ENCODE peak calls at places on chromosomes 6 and 20, in seven cellular contexts. One of them, this sample, is unnamed. For H3K36me3, the result is how much of the 10 kb centered on the place peaks cover.

GRCh38 chr6:25963426-25964123 is 973 bp downstream of the TRIM38 start:
- DNase-seq in H7: peak
- DNase-seq in SJSA1: peak
- DNase-seq in brain microvascular endothelial cell: no peak
- DNase-seq in IMR-90: peak
- DNase-seq in psoas muscle: no peak
- DNase-seq in endodermal cell: peak
- DNase-seq in this sample: no peak

GRCh38 chr6:95648636-95649035 is 71.3 kb downstream of the MANEA start:
- DNase-seq in H7: no peak
- DNase-seq in SJSA1: no peak
- DNase-seq in brain microvascular endothelial cell: no peak
- DNase-seq in IMR-90: no peak
- DNase-seq in psoas muscle: no peak
- DNase-seq in endodermal cell: no peak
- DNase-seq in this sample: no peak

GRCh38 chr6:130075879-130076278 is 57.5 kb downstream of the L3MBTL3 start:
- DNase-seq in H7: no peak
- DNase-seq in SJSA1: no peak
- DNase-seq in brain microvascular endothelial cell: no peak
- DNase-seq in IMR-90: peak
- DNase-seq in psoas muscle: no peak
- DNase-seq in endodermal cell: no peak
- DNase-seq in this sample: no peak

GRCh38 chr6:149919834-149920225 is 3.1 kb downstream of the RAET1G start:
- DNase-seq in H7: no peak
- DNase-seq in SJSA1: no peak
- DNase-seq in brain microvascular endothelial cell: no peak
- DNase-seq in IMR-90: no peak
- DNase-seq in psoas muscle: peak
- DNase-seq in endodermal cell: no peak
- DNase-seq in this sample: no peak

GRCh38 chr6:73513496-73513854 is 7.4 kb downstream of the EEF1A1 start:
- DNase-seq in H7: no peak
- DNase-seq in SJSA1: peak
- DNase-seq in brain microvascular endothelial cell: no peak
- DNase-seq in IMR-90: peak
- DNase-seq in psoas muscle: no peak
- DNase-seq in endodermal cell: no peak
- DNase-seq in this sample: no peak

GRCh38 chr20:19885981-19886665 is 128.1 kb downstream of the RIN2 start:
- DNase-seq in H7: no peak
- DNase-seq in SJSA1: peak
- DNase-seq in brain microvascular endothelial cell: peak
- DNase-seq in IMR-90: peak
- DNase-seq in psoas muscle: peak
- DNase-seq in endodermal cell: peak
- DNase-seq in this sample: no peak

GRCh38 chr6:36989264-36989663 is 3.3 kb upstream of the MTCH1 start:
- DNase-seq in H7: no peak
- DNase-seq in SJSA1: no peak
- DNase-seq in brain microvascular endothelial cell: no peak
- DNase-seq in IMR-90: no peak
- DNase-seq in psoas muscle: no peak
- DNase-seq in endodermal cell: no peak
- DNase-seq in this sample: no peak

GRCh38 chr6:149130093-149130872 is 187.2 kb upstream of the TAB2 start:
- DNase-seq in H7: no peak
- DNase-seq in SJSA1: no peak
- DNase-seq in brain microvascular endothelial cell: no peak
- DNase-seq in IMR-90: peak
- DNase-seq in psoas muscle: no peak
- DNase-seq in endodermal cell: no peak
- DNase-seq in this sample: no peak

GRCh38 chr6:148128014-148128730 is 214.5 kb upstream of the SASH1 start:
- DNase-seq in H7: no peak
- DNase-seq in SJSA1: no peak
- DNase-seq in brain microvascular endothelial cell: no peak
- DNase-seq in IMR-90: no peak
- DNase-seq in psoas muscle: no peak
- DNase-seq in endodermal cell: no peak
- DNase-seq in this sample: no peak

GRCh38 chr20:24472426-24472825 is 3.0 kb downstream of the SYNDIG1 start:
- DNase-seq in H7: no peak
- DNase-seq in SJSA1: no peak
- DNase-seq in brain microvascular endothelial cell: no peak
- DNase-seq in IMR-90: no peak
- DNase-seq in psoas muscle: no peak
- DNase-seq in endodermal cell: no peak
- DNase-seq in this sample: no peak

GRCh38 chr6:312704-313485 is 20.6 kb downstream of the DUSP22 start:
- DNase-seq in H7: no peak
- DNase-seq in SJSA1: no peak
- DNase-seq in brain microvascular endothelial cell: no peak
- DNase-seq in IMR-90: no peak
- DNase-seq in psoas muscle: no peak
- DNase-seq in endodermal cell: no peak
- DNase-seq in this sample: no peak

GRCh38 chr20:1934162-1934561 is 39.0 kb downstream of the SIRPA start:
- DNase-seq in H7: no peak
- DNase-seq in SJSA1: no peak
- DNase-seq in brain microvascular endothelial cell: no peak
- DNase-seq in IMR-90: peak
- DNase-seq in psoas muscle: no peak
- DNase-seq in endodermal cell: no peak
- DNase-seq in this sample: no peak

GRCh38 chr6:84825461-84825860 is 61.1 kb upstream of the TBX18 start:
- DNase-seq in H7: no peak
- DNase-seq in SJSA1: peak
- DNase-seq in brain microvascular endothelial cell: peak
- DNase-seq in IMR-90: no peak
- DNase-seq in psoas muscle: no peak
- DNase-seq in endodermal cell: no peak
- DNase-seq in this sample: no peak

GRCh38 chr6:32666420-32667300 is at the start of gene HLA-DQB1:
- DNase-seq in H7: peak
- DNase-seq in SJSA1: no peak
- DNase-seq in brain microvascular endothelial cell: no peak
- DNase-seq in IMR-90: no peak
- DNase-seq in psoas muscle: no peak
- DNase-seq in endodermal cell: peak
- DNase-seq in this sample: no peak

GRCh38 chr20:6696001-6696400 is 71.5 kb upstream of the BMP2 start:
- DNase-seq in H7: no peak
- DNase-seq in SJSA1: no peak
- DNase-seq in brain microvascular endothelial cell: no peak
- DNase-seq in IMR-90: no peak
- DNase-seq in psoas muscle: no peak
- DNase-seq in endodermal cell: no peak
- DNase-seq in this sample: no peak

GRCh38 chr6:41901882-41902519 is 6.8 kb upstream of the USP49 start:
- DNase-seq in H7: peak
- DNase-seq in SJSA1: no peak
- DNase-seq in brain microvascular endothelial cell: no peak
- DNase-seq in IMR-90: peak
- DNase-seq in psoas muscle: no peak
- DNase-seq in endodermal cell: peak
- DNase-seq in this sample: no peak

GRCh38 chr6:113997106-113997505 is 26.2 kb upstream of the HDAC2 start:
- DNase-seq in H7: no peak
- DNase-seq in SJSA1: peak
- DNase-seq in brain microvascular endothelial cell: peak
- DNase-seq in IMR-90: peak
- DNase-seq in psoas muscle: no peak
- DNase-seq in endodermal cell: no peak
- DNase-seq in this sample: peak

GRCh38 chr6:122730775-122731386 is 48.6 kb upstream of the FABP7 start:
- DNase-seq in H7: no peak
- DNase-seq in SJSA1: peak
- DNase-seq in brain microvascular endothelial cell: peak
- DNase-seq in IMR-90: peak
- DNase-seq in psoas muscle: no peak
- DNase-seq in endodermal cell: no peak
- DNase-seq in this sample: no peak

GRCh38 chr6:106829451-106829850 is 145.1 kb downstream of the CD24 start:
- DNase-seq in H7: no peak
- DNase-seq in SJSA1: no peak
- DNase-seq in brain microvascular endothelial cell: no peak
- DNase-seq in IMR-90: no peak
- DNase-seq in psoas muscle: no peak
- DNase-seq in endodermal cell: no peak
- DNase-seq in this sample: no peak

GRCh38 chr6:356828-357251 is 34.7 kb upstream of the IRF4 start:
- DNase-seq in H7: peak
- DNase-seq in SJSA1: no peak
- DNase-seq in brain microvascular endothelial cell: no peak
- DNase-seq in IMR-90: no peak
- DNase-seq in psoas muscle: no peak
- DNase-seq in endodermal cell: no peak
- DNase-seq in this sample: no peak

DNA sequence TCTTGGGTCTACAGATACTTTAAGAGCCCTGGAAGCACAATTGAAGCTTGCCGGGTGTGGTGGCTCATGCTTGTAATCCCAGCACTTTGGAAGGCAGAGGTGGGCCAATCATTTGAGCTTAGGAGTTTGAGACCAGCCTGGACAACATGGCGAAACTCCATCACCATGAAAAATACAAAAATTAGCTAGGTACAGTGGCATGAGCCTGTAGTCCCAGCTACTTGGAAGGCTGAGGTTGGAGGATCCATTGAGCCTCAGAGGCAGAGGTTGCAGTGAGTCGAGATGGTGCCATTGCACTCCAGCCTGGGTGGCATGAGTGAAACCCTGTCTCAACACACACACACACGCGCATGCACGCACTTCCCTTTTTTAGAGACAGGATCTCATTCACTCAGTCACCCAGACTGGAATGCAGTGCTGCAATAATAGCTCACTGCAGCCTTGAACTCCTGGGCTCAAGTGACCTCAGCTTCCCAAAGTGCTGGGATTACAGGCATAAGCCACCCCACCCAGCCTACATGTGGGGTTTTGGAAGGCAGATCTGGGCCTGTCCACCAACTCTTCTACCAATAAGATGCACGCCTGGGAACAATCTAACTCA is 182.5 kb upstream of the JARID2 start:
- DNase-seq in H7: no peak
- DNase-seq in SJSA1: no peak
- DNase-seq in brain microvascular endothelial cell: peak
- DNase-seq in IMR-90: peak
- DNase-seq in psoas muscle: peak
- DNase-seq in endodermal cell: no peak
- DNase-seq in this sample: no peak
- H3K4me3 ChIP-seq in H7: no peak
- H3K4me3 ChIP-seq in SJSA1: no peak
- H3K4me3 ChIP-seq in brain microvascular endothelial cell: no peak
- H3K4me3 ChIP-seq in IMR-90: no peak
- H3K4me3 ChIP-seq in psoas muscle: no peak
- H3K4me3 ChIP-seq in endodermal cell: no peak
- H3K4me3 ChIP-seq in this sample: no peak

GRCh38 chr20:47265984-47266383 is 90.5 kb downstream of the ZMYND8 start:
- DNase-seq in H7: no peak
- DNase-seq in SJSA1: no peak
- DNase-seq in brain microvascular endothelial cell: no peak
- DNase-seq in IMR-90: no peak
- DNase-seq in psoas muscle: no peak
- DNase-seq in endodermal cell: no peak
- DNase-seq in this sample: no peak
- H3K36me3 ChIP-seq in H7: under half
- H3K36me3 ChIP-seq in SJSA1: under half
- H3K36me3 ChIP-seq in brain microvascular endothelial cell: half or more
- H3K36me3 ChIP-seq in IMR-90: under half
- H3K36me3 ChIP-seq in psoas muscle: under half
- H3K36me3 ChIP-seq in endodermal cell: half or more
- H3K36me3 ChIP-seq in this sample: under half

GRCh38 chr6:158027590-158028285 is 46.1 kb downstream of the SYNJ2 start:
- DNase-seq in H7: no peak
- DNase-seq in SJSA1: no peak
- DNase-seq in brain microvascular endothelial cell: no peak
- DNase-seq in IMR-90: no peak
- DNase-seq in psoas muscle: no peak
- DNase-seq in endodermal cell: no peak
- DNase-seq in this sample: no peak

GRCh38 chr6:158028421-158028820 is 46.8 kb downstream of the SYNJ2 start:
- DNase-seq in H7: no peak
- DNase-seq in SJSA1: no peak
- DNase-seq in brain microvascular endothelial cell: no peak
- DNase-seq in IMR-90: no peak
- DNase-seq in psoas muscle: no peak
- DNase-seq in endodermal cell: no peak
- DNase-seq in this sample: no peak

GRCh38 chr6:158026054-158026900 is 44.6 kb downstream of the SYNJ2 start:
- DNase-seq in H7: peak
- DNase-seq in SJSA1: peak
- DNase-seq in brain microvascular endothelial cell: peak
- DNase-seq in IMR-90: peak
- DNase-seq in psoas muscle: peak
- DNase-seq in endodermal cell: peak
- DNase-seq in this sample: peak

GRCh38 chr6:158028876-158029275 is 47.2 kb downstream of the SYNJ2 start:
- DNase-seq in H7: no peak
- DNase-seq in SJSA1: no peak
- DNase-seq in brain microvascular endothelial cell: no peak
- DNase-seq in IMR-90: no peak
- DNase-seq in psoas muscle: no peak
- DNase-seq in endodermal cell: no peak
- DNase-seq in this sample: no peak

DNA sequence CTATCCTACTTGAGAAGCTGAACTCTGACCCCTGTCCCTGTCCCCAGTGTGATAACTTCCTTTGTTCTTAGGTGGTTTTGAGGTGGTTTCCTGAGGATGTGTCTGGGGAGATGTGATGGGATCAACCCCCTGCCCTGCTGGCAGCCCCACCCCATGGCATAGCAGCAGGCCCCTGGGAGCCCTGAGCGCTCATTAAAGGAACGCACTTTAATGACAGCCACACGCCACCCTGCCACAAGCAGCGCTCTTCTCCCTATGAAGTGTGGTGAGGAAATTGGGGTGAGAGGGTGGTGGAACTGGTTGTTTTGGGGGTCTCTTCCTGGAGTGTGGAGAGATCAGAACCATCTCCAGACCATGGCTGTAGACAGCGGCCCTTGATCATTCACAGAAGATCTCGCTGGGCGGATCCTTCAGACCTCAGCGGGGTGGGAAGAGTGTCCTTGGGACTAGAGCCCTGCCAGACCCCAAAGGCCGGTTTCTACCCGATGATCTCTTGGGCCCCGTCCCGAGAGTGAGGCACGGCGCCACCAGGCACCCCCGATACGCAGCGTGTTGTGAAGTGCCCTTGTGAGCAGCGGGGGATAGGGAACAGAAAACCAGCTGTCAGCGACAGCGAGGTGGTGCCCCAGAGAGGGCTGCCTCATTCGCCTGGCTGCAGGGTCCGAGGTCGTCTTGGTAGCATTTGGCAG is 45.4 kb downstream of the SYNJ2 start:
- DNase-seq in H7: no peak
- DNase-seq in SJSA1: no peak
- DNase-seq in brain microvascular endothelial cell: no peak
- DNase-seq in IMR-90: no peak
- DNase-seq in psoas muscle: no peak
- DNase-seq in endodermal cell: no peak
- DNase-seq in this sample: no peak
- H3K4me3 ChIP-seq in H7: no peak
- H3K4me3 ChIP-seq in SJSA1: no peak
- H3K4me3 ChIP-seq in brain microvascular endothelial cell: no peak
- H3K4me3 ChIP-seq in IMR-90: no peak
- H3K4me3 ChIP-seq in psoas muscle: no peak
- H3K4me3 ChIP-seq in endodermal cell: no peak
- H3K4me3 ChIP-seq in this sample: no peak

GRCh38 chr20:49582413-49583334 is 14.7 kb upstream of the PTGIS start:
- DNase-seq in H7: no peak
- DNase-seq in SJSA1: no peak
- DNase-seq in brain microvascular endothelial cell: no peak
- DNase-seq in IMR-90: no peak
- DNase-seq in psoas muscle: no peak
- DNase-seq in endodermal cell: no peak
- DNase-seq in this sample: no peak
- H3K36me3 ChIP-seq in H7: under half
- H3K36me3 ChIP-seq in SJSA1: under half
- H3K36me3 ChIP-seq in brain microvascular endothelial cell: under half
- H3K36me3 ChIP-seq in IMR-90: under half
- H3K36me3 ChIP-seq in psoas muscle: under half
- H3K36me3 ChIP-seq in endodermal cell: under half
- H3K36me3 ChIP-seq in this sample: under half